ENCODE peak calls at places on chromosomes 16 and 17, in six cellular contexts. T is IMR-90, D is H9, W is neuronal stem cell, X is H1, K is trophoblast cell. S is an unnamed sample.

GRCh38 chr16:79972053-79972704 is 371.6 kb upstream of the MAF start:
- DNase-seq in T (no peak), D (no peak), W (no peak), X (no peak), K (no peak), S (no peak)

GRCh38 chr17:82661717-82662683 is 13.8 kb upstream of the WDR45B start:
- DNase-seq in T (no peak), D (no peak), W (no peak), X (no peak), K (no peak), S (no peak)

GRCh38 chr16:81427245-81427644 is 17.4 kb upstream of the CMIP start:
- DNase-seq in T (no peak), D (no peak), W (no peak), X (no peak), K (no peak), S (no peak)

GRCh38 chr16:47731252-47731651 is 270.1 kb downstream of the PHKB start:
- DNase-seq in T (peak; percentile 99), D (no peak), W (no peak), X (no peak), K (peak; percentile 37), S (peak; percentile 59)

GRCh38 chr17:11980813-11981212 is 16.5 kb downstream of the ZNF18 start:
- DNase-seq in T (no peak), D (no peak), W (no peak), X (no peak), K (peak; percentile 6), S (peak; percentile 3)

GRCh38 chr16:25174285-25174684 is 42.5 kb upstream of the AQP8 start:
- DNase-seq in T (no peak), D (no peak), W (no peak), X (no peak), K (no peak), S (no peak)

GRCh38 chr17:61076649-61077048 is 323.0 kb upstream of the TBX2 start:
- DNase-seq in T (peak; percentile 32), D (no peak), W (no peak), X (no peak), K (no peak), S (peak; percentile 6)

GRCh38 chr17:19724501-19725420 is 8.4 kb upstream of the SLC47A2 start:
- DNase-seq in T (no peak), D (peak; percentile 28), W (no peak), X (no peak), K (peak; percentile 46), S (no peak)

GRCh38 chr16:56011808-56012478 is 136.8 kb upstream of the CES5A start:
- DNase-seq in T (no peak), D (no peak), W (no peak), X (no peak), K (no peak), S (no peak)

DNA sequence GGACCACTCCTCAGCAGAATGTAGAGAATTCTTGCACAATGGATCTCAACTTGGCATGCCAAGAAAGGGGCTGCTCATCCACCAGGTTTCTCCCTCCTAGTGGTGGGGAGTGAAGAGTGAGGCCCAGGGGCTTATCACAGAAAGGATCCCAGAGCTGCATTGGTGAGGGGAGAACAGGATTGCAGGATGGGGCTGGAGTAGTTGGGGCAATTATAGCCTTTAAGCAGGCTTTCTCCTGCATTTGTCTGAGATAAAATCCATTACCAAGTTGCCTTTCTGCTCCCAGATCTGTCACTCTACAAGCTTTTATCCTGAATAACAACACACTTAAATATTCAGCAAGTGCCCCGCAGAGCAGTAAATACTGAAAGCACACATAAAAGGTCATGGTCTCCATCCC is 130.8 kb upstream of the CES5A start:
- DNase-seq in T (no peak), D (no peak), W (no peak), X (no peak), K (no peak), S (no peak)
- H3K9ac ChIP-seq in T (no peak overlapping the region), D (no peak overlapping the region), W (no peak overlapping the region), X (no peak overlapping the region), K (no peak overlapping the region), S (no peak overlapping the region)

GRCh38 chr16:73921295-73921694 is 375.3 kb upstream of the PSMD7 start:
- DNase-seq in T (no peak), D (no peak), W (no peak), X (no peak), K (peak; percentile 71), S (no peak)
- H4K91ac ChIP-seq in T (no peak overlapping the region), D (no peak overlapping the region), W (no peak overlapping the region), X (no peak overlapping the region), K (no peak overlapping the region), S (no peak overlapping the region)

GRCh38 chr17:77154187-77154586 is 13.4 kb downstream of the SEC14L1 start:
- DNase-seq in T (no peak), D (no peak), W (no peak), X (no peak), K (peak; percentile 52), S (no peak)
- H3K14ac ChIP-seq in T (no peak overlapping the region), D (no peak overlapping the region), W (no peak overlapping the region), X (no peak overlapping the region), K (no peak overlapping the region), S (no peak overlapping the region)

GRCh38 chr17:42000399-42001076 is 16.7 kb downstream of the DNAJC7 start:
- DNase-seq in T (no peak), D (no peak), W (no peak), X (no peak), K (peak; percentile 34), S (peak; percentile 33)
- H3K9ac ChIP-seq in T (no peak overlapping the region), D (no peak overlapping the region), W (no peak overlapping the region), X (no peak overlapping the region), K (no peak overlapping the region), S (no peak overlapping the region)

DNA sequence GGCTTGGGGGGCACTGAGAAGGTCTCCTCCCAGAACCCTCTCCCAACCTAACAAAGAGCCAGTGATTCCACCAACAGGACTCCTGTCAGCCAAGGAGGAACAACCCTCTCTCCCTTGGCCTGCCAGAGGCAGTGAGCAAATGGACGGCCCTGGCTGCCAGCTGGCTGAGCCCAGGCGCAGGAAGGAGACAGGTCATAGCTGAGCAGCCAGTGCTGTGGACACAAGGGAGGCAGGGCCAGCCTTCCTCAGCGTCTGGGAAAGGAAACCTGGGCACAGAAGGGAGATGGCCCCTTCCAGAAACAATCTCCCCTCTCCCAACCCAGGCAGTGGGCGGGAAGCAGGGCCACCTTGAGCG is 2.1 kb downstream of the MPO start:
- DNase-seq in T (no peak), D (no peak), W (no peak), X (no peak), K (no peak), S (no peak)
- H4K91ac ChIP-seq in T (no peak overlapping the region), D (no peak overlapping the region), W (no peak overlapping the region), X (peak overlapping the region; percentile 61), K (no peak overlapping the region), S (no peak overlapping the region)

DNA sequence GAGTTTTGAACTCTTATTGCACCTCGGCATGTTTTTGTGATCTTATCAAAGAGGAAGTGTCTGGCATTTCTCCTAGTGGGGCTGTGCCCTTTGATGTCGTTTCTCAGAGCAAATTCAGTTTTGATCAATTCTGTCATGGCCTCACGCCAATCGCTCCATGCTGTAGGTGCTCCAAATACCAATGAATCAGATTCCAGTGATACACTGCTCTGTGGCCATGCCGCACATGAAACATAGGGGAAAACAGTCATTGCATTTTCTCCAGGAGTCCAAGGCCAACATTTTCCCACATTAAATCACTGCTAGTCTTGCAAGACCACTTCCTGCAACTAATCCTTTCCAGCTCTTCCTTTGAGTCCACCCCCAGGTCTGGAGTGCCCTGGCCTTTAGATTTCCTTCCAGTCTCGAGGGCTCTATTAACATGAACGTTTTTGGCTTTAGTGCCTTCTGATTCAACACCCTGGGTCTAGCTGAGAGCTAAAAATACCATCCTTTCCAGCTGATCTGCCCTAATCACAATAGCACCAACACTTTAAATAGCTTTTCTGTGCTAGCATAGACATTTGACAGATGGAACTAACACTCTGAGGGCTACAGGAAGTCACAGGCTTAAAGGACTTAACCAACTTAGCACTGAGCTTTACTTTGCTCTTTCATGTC is 18.2 kb upstream of the RASL10B start:
- DNase-seq in T (peak; percentile 94), D (no peak), W (no peak), X (no peak), K (peak; percentile 18), S (peak; percentile 99)
- H3K14ac ChIP-seq in T (peak overlapping the region; percentile 8), D (no peak overlapping the region), W (no peak overlapping the region), X (no peak overlapping the region), K (no peak overlapping the region), S (no peak overlapping the region)

DNA sequence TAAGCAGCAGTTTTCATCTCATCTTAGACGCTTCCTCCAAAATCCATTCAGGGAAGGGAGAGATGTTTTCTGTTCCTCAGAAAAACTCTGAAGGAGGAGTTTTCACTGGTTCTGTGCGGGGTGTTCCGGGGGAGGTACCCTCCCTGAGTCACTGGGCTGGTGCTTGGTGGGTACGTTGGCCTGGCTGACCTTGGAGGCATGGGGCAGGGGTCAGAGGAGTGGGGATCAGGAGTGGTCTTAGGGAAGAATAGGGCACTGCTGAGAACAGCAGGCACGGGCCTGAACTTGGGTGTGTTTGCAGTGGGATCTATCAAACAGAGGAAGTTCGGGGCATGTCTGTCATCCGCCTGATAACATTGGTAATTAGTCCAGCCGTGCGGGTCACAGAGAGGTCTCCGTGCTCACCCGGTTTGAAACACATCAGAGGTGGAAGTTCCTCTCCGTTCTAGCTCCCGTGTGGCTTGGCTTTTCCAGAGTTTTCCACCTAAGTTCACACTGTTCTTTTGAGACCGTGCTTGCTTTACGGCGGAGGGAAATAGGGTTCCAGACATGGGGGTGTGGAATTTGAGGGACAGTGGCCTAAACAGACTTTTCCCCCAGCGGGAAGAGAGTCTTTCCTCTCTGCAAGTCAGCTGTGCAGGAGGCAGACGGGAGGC is 59.7 kb upstream of the CIBAR2 start:
- DNase-seq in T (no peak), D (no peak), W (no peak), X (no peak), K (peak; percentile 51), S (no peak)
- H3K9ac ChIP-seq in T (peak overlapping the region; percentile 84), D (no peak overlapping the region), W (no peak overlapping the region), X (no peak overlapping the region), K (no peak overlapping the region), S (peak overlapping the region; percentile 83)

GRCh38 chr17:76951375-76951905 is 83.2 kb downstream of the MGAT5B start:
- DNase-seq in T (no peak), D (no peak), W (no peak), X (no peak), K (no peak), S (no peak)

GRCh38 chr17:76955191-76955590 is 87.0 kb downstream of the MGAT5B start:
- DNase-seq in T (no peak), D (peak; percentile 38), W (no peak), X (no peak), K (no peak), S (no peak)

GRCh38 chr17:76952402-76952801 is 84.2 kb downstream of the MGAT5B start:
- DNase-seq in T (no peak), D (no peak), W (no peak), X (no peak), K (no peak), S (no peak)

GRCh38 chr17:76953066-76953465 is 84.9 kb downstream of the MGAT5B start:
- DNase-seq in T (no peak), D (no peak), W (no peak), X (no peak), K (no peak), S (no peak)

DNA sequence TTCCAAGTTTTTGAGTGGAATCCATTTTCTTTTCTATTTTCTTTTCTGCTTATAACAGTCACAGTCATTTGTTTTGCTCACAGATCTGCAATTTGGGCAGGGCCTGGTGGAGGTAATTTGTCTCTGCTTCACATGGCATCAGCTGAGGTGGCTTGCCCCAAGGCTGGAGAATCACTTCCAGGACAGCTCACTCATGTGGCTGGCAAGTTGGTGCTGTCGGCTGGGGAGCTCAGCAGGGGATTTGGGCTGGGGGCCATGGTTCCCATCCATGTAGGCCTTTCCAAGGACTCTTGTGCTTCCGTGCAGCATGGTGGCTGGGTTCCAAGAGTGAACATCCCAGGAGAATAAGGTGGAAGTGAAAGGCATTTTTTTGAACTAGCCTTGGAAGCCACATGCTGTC is 85.7 kb downstream of the MGAT5B start:
- DNase-seq in T (no peak), D (no peak), W (no peak), X (no peak), K (no peak), S (no peak)
- H4K91ac ChIP-seq in T (no peak overlapping the region), D (no peak overlapping the region), W (no peak overlapping the region), X (no peak overlapping the region), K (no peak overlapping the region), S (no peak overlapping the region)